ENCODE peak calls at places on chromosome 13, in ten cellular contexts. J is heart right ventricle; K is left ventricle myocardium inferior; S is psoas muscle; F is AG10803; Z is A172; W is foreskin fibroblast; V is bronchial epithelial cell; N is COR-L47; B is effector CD4-positive, alpha-beta T cell. L is an unnamed sample.

GRCh38 chr13:100214886-100215285 is 126.0 kb downstream of the PCCA start:
- DNase-seq in F (peak), N (no peak), J (no peak), B (no peak), W (peak), S (no peak), K (no peak), Z (peak), V (peak), L (no peak)

GRCh38 chr13:43077906-43078305 is 54.5 kb downstream of the DNAJC15 start:
- DNase-seq in S (no peak), B (no peak), N (no peak), V (no peak), K (no peak), F (peak), W (no peak), J (no peak), Z (no peak), L (no peak)

GRCh38 chr13:51576754-51577153 is 7.5 kb upstream of the WDFY2 start:
- DNase-seq in Z (no peak), N (no peak), B (no peak), S (no peak), W (no peak), V (peak), K (no peak), J (no peak), F (no peak), L (no peak)

GRCh38 chr13:26342898-26343297 is 89.0 kb downstream of the CDK8 start:
- DNase-seq in B (no peak), N (no peak), Z (no peak), S (no peak), K (no peak), J (no peak), F (no peak), W (no peak), V (no peak), L (no peak)

GRCh38 chr13:50707533-50708096 is 135.9 kb downstream of the DLEU7 start:
- DNase-seq in K (no peak), S (no peak), V (no peak), J (no peak), B (no peak), Z (no peak), N (no peak), F (no peak), W (no peak), L (no peak)

GRCh38 chr13:30780338-30780981 is 45.1 kb downstream of the ALOX5AP start:
- DNase-seq in S (no peak), F (no peak), V (no peak), W (no peak), Z (no peak), N (no peak), J (no peak), B (no peak), K (no peak), L (no peak)

GRCh38 chr13:50584856-50585580 is 258.5 kb downstream of the DLEU7 start:
- DNase-seq in B (no peak), S (no peak), Z (no peak), F (no peak), V (no peak), K (no peak), J (no peak), W (no peak), N (no peak), L (no peak)

GRCh38 chr13:110555601-110556223 is 5.8 kb downstream of the RAB20 start:
- DNase-seq in N (no peak), F (no peak), S (no peak), J (no peak), V (no peak), B (no peak), K (no peak), Z (no peak), W (no peak), L (no peak)

GRCh38 chr13:114167445-114167844 is 11.6 kb upstream of the CFAP97D2 start:
- DNase-seq in N (no peak), B (no peak), S (no peak), V (no peak), J (no peak), Z (peak), F (peak), K (no peak), W (peak), L (no peak)

GRCh38 chr13:72259528-72259927 is 392.5 kb upstream of the DACH1 start:
- DNase-seq in F (no peak), K (no peak), S (no peak), W (no peak), B (no peak), N (no peak), Z (no peak), J (no peak), V (no peak), L (no peak)

GRCh38 chr13:40315416-40316064 is 350.9 kb downstream of the FOXO1 start:
- DNase-seq in W (no peak), N (no peak), J (no peak), S (peak), Z (peak), F (no peak), K (no peak), B (peak), V (peak), L (peak)

GRCh38 chr13:97028441-97029299 is 34.4 kb upstream of the OXGR1 start:
- DNase-seq in F (peak), J (no peak), K (peak), Z (peak), B (peak), N (peak), V (peak), W (peak), S (peak), L (peak)

GRCh38 chr13:112325941-112326645 is 50.1 kb upstream of the SPACA7 start:
- DNase-seq in N (no peak), B (no peak), V (no peak), J (peak), F (no peak), S (no peak), W (peak), Z (peak), K (peak), L (no peak)

GRCh38 chr13:63843766-63844699 is 2428.4 kb upstream of the PCDH20 start:
- DNase-seq in B (no peak), F (no peak), K (no peak), Z (no peak), W (no peak), N (no peak), J (no peak), V (no peak), S (no peak), L (no peak)

GRCh38 chr13:95035311-95036109 is 265.7 kb downstream of the ABCC4 start:
- DNase-seq in W (no peak), K (no peak), B (no peak), J (no peak), F (no peak), Z (no peak), N (no peak), S (no peak), V (no peak), L (no peak)

GRCh38 chr13:44726214-44726613 is 150.1 kb upstream of the TSC22D1 start:
- DNase-seq in W (peak), Z (no peak), N (no peak), K (no peak), J (no peak), V (peak), F (peak), B (no peak), S (no peak), L (no peak)

L was measured in left cardiac atrium.